ENCODE peak calls at places on chromosomes 5 and 9, in six cellular contexts. D is heart left ventricle, C is NB4, T is sigmoid colon, P is gastrocnemius medialis, S is esophagus squamous epithelium. L is an unnamed sample.
A peak's percentile ranks its signal among the peaks of the same experiment; 100 is the strongest.

GRCh38 chr5:3258050-3258449 is 337.6 kb upstream of the IRX1 start:
- DNase-seq in T (no peak), S (no peak), C (no peak), D (no peak), P (no peak), L (no peak)

GRCh38 chr9:123208626-123209174 is 59.7 kb downstream of the STRBP start:
- DNase-seq in P (no peak), D (no peak), S (no peak), T (no peak), C (no peak), L (no peak)

GRCh38 chr5:37951946-37952721 is 112.3 kb upstream of the GDNF start:
- DNase-seq in C (no peak), T (no peak), D (no peak), P (no peak), S (no peak), L (no peak)

GRCh38 chr5:75828029-75828428 is 110.8 kb upstream of the POC5 start:
- DNase-seq in T (no peak), P (no peak), C (no peak), D (no peak), S (no peak), L (no peak)

GRCh38 chr5:59790399-59791130 is 103.0 kb downstream of the PDE4D start:
- DNase-seq in D (no peak), P (no peak), T (peak; percentile 78), S (no peak), C (no peak), L (no peak)

GRCh38 chr9:108134501-108135128 is 645.0 kb upstream of the KLF4 start:
- DNase-seq in S (no peak), D (no peak), T (no peak), P (no peak), C (no peak), L (no peak)

GRCh38 chr5:137453476-137454080 is 45.5 kb downstream of the SPOCK1 start:
- DNase-seq in T (no peak), P (no peak), D (no peak), S (no peak), C (peak; percentile 54), L (no peak)

GRCh38 chr5:1668141-1668721 is 131.4 kb downstream of the MRPL36 start:
- DNase-seq in S (no peak), T (no peak), D (no peak), C (peak; percentile 46), P (no peak), L (no peak)

GRCh38 chr9:122370869-122371467 is at the start of gene PTGS1:
- DNase-seq in P (no peak), C (peak; percentile 81), S (no peak), T (peak; percentile 86), D (peak; percentile 70), L (no peak)

GRCh38 chr5:151030377-151030776 is 10.0 kb downstream of the GPX3 start:
- DNase-seq in C (no peak), S (no peak), P (peak; percentile 90), T (peak; percentile 96), D (peak; percentile 81), L (peak; percentile 41)

GRCh38 chr9:79196606-79197005 is 375.2 kb upstream of the TLE4 start:
- DNase-seq in P (no peak), D (no peak), S (no peak), C (no peak), T (no peak), L (no peak)

GRCh38 chr5:74865799-74866652 is at the start of gene FAM169A:
- DNase-seq in P (no peak), D (peak; percentile 27), C (no peak), T (no peak), S (no peak), L (no peak)

GRCh38 chr9:626591-626990 is 214.9 kb upstream of the DMRT1 start:
- DNase-seq in S (no peak), C (peak; percentile 37), D (no peak), P (no peak), T (no peak), L (no peak)

GRCh38 chr5:11182441-11183080 is 421.5 kb upstream of the DAP start:
- DNase-seq in D (no peak), P (no peak), S (no peak), C (peak; percentile 52), T (no peak), L (no peak)

GRCh38 chr5:129853588-129853987 is 50.7 kb upstream of the CHSY3 start:
- DNase-seq in D (no peak), P (no peak), S (no peak), T (no peak), C (no peak), L (no peak)

GRCh38 chr5:55521903-55522302 is 12.9 kb downstream of the PLPP1 start:
- DNase-seq in P (no peak), C (no peak), T (no peak), S (no peak), D (no peak), L (no peak)
- TF ChIP-seq POLR2A in P (no peak), C (no peak), T (no peak), S (no peak), D (no peak), L (no peak)

GRCh38 chr9:137604345-137605145 is 941 bp upstream of the ARRDC1 start:
- DNase-seq in P (no peak), C (peak; percentile 41), T (no peak), S (no peak), D (no peak), L (no peak)

GRCh38 chr9:137606734-137607138 is 1.2 kb downstream of the ARRDC1 start:
- DNase-seq in S (no peak), D (no peak), P (no peak), T (no peak), C (no peak), L (no peak)

GRCh38 chr9:137606005-137606601 is 617 bp downstream of the ARRDC1 start:
- DNase-seq in S (no peak), P (no peak), T (no peak), D (peak; percentile 58), C (peak; percentile 46), L (no peak)

GRCh38 chr9:137607141-137607857 is 1.8 kb downstream of the ARRDC1 start:
- DNase-seq in S (no peak), C (peak; percentile 75), T (no peak), P (no peak), D (peak; percentile 62), L (no peak)

GRCh38 chr9:137605146-137606004 is at the start of gene ARRDC1:
- DNase-seq in D (peak; percentile 96), C (peak; percentile 96), S (peak; percentile 92), P (peak; percentile 88), T (peak; percentile 97), L (peak; percentile 95)
- TF ChIP-seq POLR2A in D (no peak), C (peak; percentile 73), S (no peak), P (peak; percentile 74), T (no peak), L (no peak)

GRCh38 chr9:93060746-93061259 is 2.3 kb downstream of the SUSD3 start:
- DNase-seq in C (no peak), S (no peak), T (no peak), P (no peak), D (no peak), L (no peak)
- TF ChIP-seq POLR2A in C (no peak), S (no peak), T (no peak), P (no peak), D (no peak), L (no peak)

GRCh38 chr9:33164138-33164809 is 2.9 kb downstream of the B4GALT1 start:
- DNase-seq in P (no peak), D (no peak), C (no peak), T (no peak), S (no peak), L (no peak)

GRCh38 chr9:33163433-33164137 is 3.6 kb downstream of the B4GALT1 start:
- DNase-seq in S (no peak), D (no peak), T (no peak), C (no peak), P (no peak), L (no peak)

GRCh38 chr9:33166263-33167083 is 663 bp downstream of the B4GALT1 start:
- DNase-seq in T (peak; percentile 85), P (no peak), C (peak; percentile 81), D (peak; percentile 71), S (no peak), L (peak; percentile 52)

GRCh38 chr9:33167084-33167948 is at the start of gene B4GALT1:
- DNase-seq in C (peak; percentile 100), S (peak; percentile 87), D (peak; percentile 97), P (peak; percentile 83), T (peak; percentile 97), L (peak; percentile 93)

DNA sequence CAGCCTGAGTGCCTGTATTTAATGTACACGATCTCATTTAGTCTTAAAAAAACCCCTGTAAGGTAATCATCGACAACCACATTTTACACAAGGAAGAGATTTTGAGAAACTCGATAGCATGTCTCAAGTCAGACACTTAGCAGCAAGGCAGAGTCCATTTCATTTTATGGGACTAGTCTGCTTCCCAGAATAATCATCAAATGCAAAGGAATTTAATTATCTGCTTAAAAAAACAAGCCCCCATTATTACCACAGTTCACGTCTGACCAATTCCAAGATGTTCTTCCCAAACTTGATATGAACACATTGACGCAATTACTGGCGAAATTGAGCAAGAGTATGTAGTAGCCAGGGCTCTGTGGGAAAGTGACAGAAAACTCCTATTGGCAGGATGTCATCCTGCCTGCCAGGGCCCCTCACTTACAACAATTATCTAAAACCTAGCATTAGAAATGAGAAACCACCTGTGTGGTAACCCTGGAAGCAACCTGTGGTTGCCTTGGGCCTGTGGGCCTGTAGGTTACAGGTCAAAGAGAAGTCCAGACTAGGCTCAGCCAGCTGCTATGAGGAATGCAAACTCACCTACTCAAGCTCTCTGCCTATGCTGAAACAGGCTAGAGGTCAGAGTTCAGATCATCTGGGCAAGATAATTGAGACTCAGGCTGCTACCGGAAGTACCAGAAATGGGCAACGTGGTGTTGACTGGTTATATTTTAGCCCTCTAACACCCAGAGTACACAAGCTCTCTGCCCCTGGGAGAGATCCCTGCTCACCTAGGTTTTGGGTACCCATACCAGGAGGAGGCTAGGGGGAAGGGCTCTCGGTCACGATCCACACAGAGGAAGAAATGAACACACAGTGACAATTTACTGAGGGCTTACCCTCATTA is 1.6 kb downstream of the B4GALT1 start:
- DNase-seq in C (peak; percentile 91), P (peak; percentile 64), T (peak; percentile 80), D (no peak), S (no peak), L (no peak)
- TF ChIP-seq POLR2A in C (peak; percentile 21), P (peak; percentile 85), T (no peak), D (no peak), S (no peak), L (no peak)

GRCh38 chr9:16704096-16704488 is 166.4 kb downstream of the BNC2 start:
- DNase-seq in C (no peak), T (no peak), S (no peak), D (no peak), P (no peak), L (no peak)
- TF ChIP-seq POLR2A in C (no peak), T (no peak), S (no peak), D (no peak), P (no peak), L (no peak)

GRCh38 chr9:26946753-26947727 is at the start of gene PLAA:
- DNase-seq in D (peak; percentile 93), T (peak; percentile 95), C (peak; percentile 99), S (peak; percentile 71), P (peak; percentile 82), L (peak; percentile 81)
- TF ChIP-seq POLR2A in D (no peak), T (no peak), C (peak; percentile 96), S (no peak), P (peak; percentile 65), L (peak; percentile 8)